ENCODE peak calls at places on chromosomes 13 and 19, in four cellular contexts. F, G, K and A are unnamed samples.

GRCh38 chr13:102487330-102487729 is 85.5 kb upstream of the FGF14 start:
- DNase-seq in F (no peak), G (no peak), K (peak), A (no peak)

GRCh38 chr19:13063461-13064091 is 39.1 kb downstream of the LYL1 start:
- DNase-seq in F (no peak), G (no peak), K (no peak), A (no peak)

GRCh38 chr19:17183858-17184271 is 31.3 kb upstream of the USE1 start:
- DNase-seq in F (peak), G (no peak), K (no peak), A (no peak)

GRCh38 chr19:36225219-36225892 is 10.4 kb downstream of the ZNF146 start:
- DNase-seq in F (no peak), G (peak), K (no peak), A (peak)

GRCh38 chr19:4654437-4655361 is 15.4 kb downstream of the TNFAIP8L1 start:
- DNase-seq in F (no peak), G (no peak), K (no peak), A (no peak)

GRCh38 chr19:41541990-41542584 is 33.9 kb upstream of the CEACAM21 start:
- DNase-seq in F (peak), G (peak), K (peak), A (peak)

GRCh38 chr13:25181597-25181996 is 9.5 kb upstream of the AMER2 start:
- DNase-seq in F (no peak), G (no peak), K (no peak), A (no peak)

GRCh38 chr19:45306522-45307027 is 16.1 kb downstream of the CKM start:
- DNase-seq in F (no peak), G (no peak), K (no peak), A (no peak)

GRCh38 chr13:77026255-77026782 is 640 bp downstream of the FBXL3 start:
- DNase-seq in F (peak), G (peak), K (peak), A (peak)

GRCh38 chr13:40640202-40640601 is 26.2 kb downstream of the FOXO1 start:
- DNase-seq in F (no peak), G (no peak), K (no peak), A (no peak)

GRCh38 chr19:18852634-18853033 is 20.9 kb downstream of the UPF1 start:
- DNase-seq in F (no peak), G (no peak), K (no peak), A (no peak)

GRCh38 chr13:90867336-90867683 is 480.2 kb upstream of the MIR17HG start:
- DNase-seq in F (no peak), G (peak), K (peak), A (peak)